ENCODE peak calls at places on chromosome 1, in five cellular contexts. One of them, this sample, is unnamed.

GRCh38 chr1:91555821-91556531 is 55.3 kb downstream of the CDC7 start:
- DNase-seq in stimulated activated CD4-positive, alpha-beta T cell treated with anti-CD3 and anti-CD28 coated beads, TNF-alpha, amount 100 ng/mL, for 24 hours: peak; percentile 54
- DNase-seq in GM23338: no peak
- DNase-seq in Calu3: no peak
- DNase-seq in tibial artery: no peak
- DNase-seq in this sample: no peak

GRCh38 chr1:221724931-221725605 is 16.8 kb downstream of the DUSP10 start:
- DNase-seq in GM23338: no peak
- DNase-seq in stimulated activated CD4-positive, alpha-beta T cell treated with anti-CD3 and anti-CD28 coated beads, TNF-alpha, amount 100 ng/mL, for 24 hours: no peak
- DNase-seq in tibial artery: peak; percentile 67
- DNase-seq in Calu3: no peak
- DNase-seq in this sample: no peak

GRCh38 chr1:3922201-3922725 is 22.2 kb upstream of the C1orf174 start:
- DNase-seq in stimulated activated CD4-positive, alpha-beta T cell treated with anti-CD3 and anti-CD28 coated beads, TNF-alpha, amount 100 ng/mL, for 24 hours: no peak
- DNase-seq in tibial artery: no peak
- DNase-seq in GM23338: peak; percentile 25
- DNase-seq in Calu3: no peak
- DNase-seq in this sample: no peak

GRCh38 chr1:7470904-7471638 is 300.0 kb upstream of the VAMP3 start:
- DNase-seq in GM23338: no peak
- DNase-seq in stimulated activated CD4-positive, alpha-beta T cell treated with anti-CD3 and anti-CD28 coated beads, TNF-alpha, amount 100 ng/mL, for 24 hours: no peak
- DNase-seq in tibial artery: peak; percentile 83
- DNase-seq in Calu3: peak; percentile 65
- DNase-seq in this sample: peak; percentile 90

GRCh38 chr1:6634278-6635052 is 9.8 kb downstream of the THAP3 start:
- DNase-seq in stimulated activated CD4-positive, alpha-beta T cell treated with anti-CD3 and anti-CD28 coated beads, TNF-alpha, amount 100 ng/mL, for 24 hours: peak; percentile 15
- DNase-seq in GM23338: peak; percentile 75
- DNase-seq in tibial artery: peak; percentile 36
- DNase-seq in Calu3: peak; percentile 64
- DNase-seq in this sample: no peak

GRCh38 chr1:193322218-193322617 is 135.8 kb upstream of the B3GALT2 start:
- DNase-seq in Calu3: peak; percentile 49
- DNase-seq in tibial artery: no peak
- DNase-seq in GM23338: peak; percentile 12
- DNase-seq in stimulated activated CD4-positive, alpha-beta T cell treated with anti-CD3 and anti-CD28 coated beads, TNF-alpha, amount 100 ng/mL, for 24 hours: no peak
- DNase-seq in this sample: peak; percentile 22

GRCh38 chr1:19234224-19234623 is 17.1 kb downstream of the EMC1 start:
- DNase-seq in Calu3: no peak
- DNase-seq in tibial artery: no peak
- DNase-seq in GM23338: no peak
- DNase-seq in stimulated activated CD4-positive, alpha-beta T cell treated with anti-CD3 and anti-CD28 coated beads, TNF-alpha, amount 100 ng/mL, for 24 hours: no peak
- DNase-seq in this sample: no peak

GRCh38 chr1:209038735-209039134 is 544.8 kb upstream of the CAMK1G start:
- DNase-seq in tibial artery: no peak
- DNase-seq in GM23338: no peak
- DNase-seq in stimulated activated CD4-positive, alpha-beta T cell treated with anti-CD3 and anti-CD28 coated beads, TNF-alpha, amount 100 ng/mL, for 24 hours: no peak
- DNase-seq in Calu3: no peak
- DNase-seq in this sample: no peak